ENCODE peak calls at places on chromosomes 7 and 10, in four cellular contexts. Z, B, P and U are unnamed samples.

GRCh38 chr7:81284576-81284975 is 365.7 kb upstream of the SEMA3C start:
- DNase-seq in B (no peak), Z (peak), P (no peak), U (no peak)

GRCh38 chr10:44334621-44335184 is 50.2 kb downstream of the CXCL12 start:
- DNase-seq in B (peak), P (no peak), Z (no peak), U (no peak)

GRCh38 chr7:115924398-115924797 is 106.2 kb downstream of the TFEC start:
- DNase-seq in Z (no peak), B (no peak), P (no peak), U (no peak)

GRCh38 chr7:102985176-102985783 is 72.5 kb downstream of the LRRC17 start:
- DNase-seq in Z (no peak), P (no peak), B (no peak), U (no peak)

GRCh38 chr10:86663576-86664369 is 4.5 kb upstream of the LDB3 start:
- DNase-seq in P (no peak), B (no peak), Z (no peak), U (no peak)

GRCh38 chr7:151505433-151505832 is 14.3 kb downstream of the RHEB start:
- DNase-seq in Z (no peak), P (no peak), B (no peak), U (no peak)

GRCh38 chr10:93280699-93281366 is 201.3 kb downstream of the MYOF start:
- DNase-seq in Z (no peak), P (peak), B (no peak), U (no peak)

GRCh38 chr10:36381748-36382147 is 739.7 kb upstream of the FZD8 start:
- DNase-seq in B (no peak), P (no peak), Z (no peak), U (no peak)

GRCh38 chr10:25497281-25497680 is 322.5 kb downstream of the GPR158 start:
- DNase-seq in Z (peak), P (no peak), B (no peak), U (no peak)

GRCh38 chr7:30445770-30446169 is 32.8 kb downstream of the NOD1 start:
- DNase-seq in B (peak), P (peak), Z (no peak), U (peak)

GRCh38 chr10:11165591-11166543 is 148.2 kb downstream of the CELF2 start:
- DNase-seq in Z (peak), P (peak), B (peak), U (peak)

GRCh38 chr7:38542156-38542555 is 89.0 kb downstream of the AMPH start:
- DNase-seq in Z (no peak), B (no peak), P (no peak), U (no peak)

GRCh38 chr7:1458676-1459511 is at the start of gene MICALL2:
- DNase-seq in B (peak), P (no peak), Z (peak), U (peak)

GRCh38 chr7:121499526-121500123 is 103.5 kb upstream of the FAM3C start:
- DNase-seq in B (no peak), P (no peak), Z (no peak), U (no peak)

DNA sequence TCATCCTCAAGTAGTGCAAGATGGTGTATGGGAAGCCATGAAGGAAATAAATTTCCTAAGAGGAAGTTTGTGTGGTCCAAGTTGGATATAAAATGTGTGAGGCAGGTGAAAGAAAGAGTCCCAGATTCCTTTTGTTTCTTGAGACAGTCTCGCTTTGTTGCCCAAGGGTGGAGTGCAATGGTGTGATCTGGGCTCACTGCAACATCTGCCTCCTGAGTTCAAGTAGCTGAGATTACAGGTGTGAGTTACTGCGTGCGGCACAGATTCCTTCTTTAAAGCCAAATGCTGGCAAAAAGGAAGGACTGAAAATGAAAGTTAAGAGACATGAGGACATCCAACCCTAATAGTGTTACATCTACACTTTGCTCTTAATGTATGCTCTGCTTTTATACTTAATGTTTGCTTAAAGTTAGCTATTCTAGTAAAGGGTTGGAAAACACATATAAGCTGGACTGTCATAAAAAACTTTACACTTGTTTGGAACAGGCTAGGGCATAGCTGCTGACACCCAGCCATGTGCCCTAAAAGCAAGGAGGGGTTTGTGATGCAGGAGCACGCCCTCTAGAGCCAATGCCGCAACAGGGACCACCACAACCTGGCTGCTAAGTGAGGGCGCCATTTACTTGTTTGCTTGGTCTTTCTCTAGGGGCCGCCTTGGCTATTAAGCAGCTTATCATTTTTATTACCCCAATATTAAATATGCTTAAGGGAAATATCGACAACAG is 34.5 kb downstream of the CLEC2L start:
- DNase-seq in B (no peak), P (peak), Z (no peak), U (no peak)
- TF ChIP-seq CTCF in B (no peak), P (peak), Z (no peak), U (no peak)

DNA sequence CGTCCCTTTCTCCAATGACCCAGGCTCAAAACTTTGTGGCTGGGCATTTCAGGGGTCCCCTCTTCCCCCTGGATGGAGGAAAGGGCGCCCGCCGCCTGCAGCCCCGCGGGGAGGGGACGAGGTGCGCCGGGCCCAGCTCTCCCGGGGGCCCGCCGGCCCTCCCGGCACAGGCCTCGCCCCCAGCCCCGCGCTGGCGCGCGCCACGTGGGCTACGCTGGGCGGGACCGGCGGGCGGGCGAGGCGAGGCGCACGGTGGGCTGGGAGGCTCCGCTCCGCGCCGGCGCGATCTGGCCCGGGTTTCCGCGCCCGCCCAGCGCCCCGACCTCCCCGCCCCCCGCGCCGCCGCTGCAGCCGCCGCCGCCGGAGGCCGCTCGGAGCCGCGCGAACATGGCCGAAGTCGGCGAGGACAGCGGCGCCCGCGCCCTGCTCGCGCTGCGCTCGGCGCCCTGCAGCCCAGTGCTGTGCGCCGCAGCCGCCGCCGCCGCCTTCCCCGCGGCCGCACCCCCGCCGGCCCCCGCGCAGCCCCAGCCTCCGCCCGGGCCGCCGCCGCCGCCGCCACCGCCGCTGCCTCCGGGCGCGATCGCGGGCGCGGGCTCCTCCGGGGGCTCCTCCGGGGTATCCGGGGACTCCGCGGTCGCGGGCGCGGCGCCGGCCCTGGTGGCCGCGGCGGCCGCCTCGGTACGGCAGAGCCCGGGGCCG is at the start of gene FOXK1:
- DNase-seq in P (peak), Z (peak), B (peak), U (peak)
- TF ChIP-seq CTCF in P (no peak), Z (no peak), B (peak), U (no peak)

GRCh38 chr10:125640609-125641008 is 42.4 kb downstream of the TEX36 start:
- DNase-seq in Z (no peak), B (no peak), P (no peak), U (no peak)
- TF ChIP-seq CTCF in Z (no peak), B (no peak), P (peak), U (no peak)

GRCh38 chr10:104777086-104777799 is 136.2 kb downstream of the SORCS3 start:
- DNase-seq in Z (no peak), B (no peak), P (peak), U (no peak)
- TF ChIP-seq CTCF in Z (no peak), B (no peak), P (peak), U (no peak)

GRCh38 chr7:118250860-118251494 is 26.5 kb downstream of the ANKRD7 start:
- DNase-seq in Z (no peak), P (no peak), B (no peak), U (no peak)
- TF ChIP-seq CTCF in Z (peak), P (no peak), B (no peak), U (peak)

DNA sequence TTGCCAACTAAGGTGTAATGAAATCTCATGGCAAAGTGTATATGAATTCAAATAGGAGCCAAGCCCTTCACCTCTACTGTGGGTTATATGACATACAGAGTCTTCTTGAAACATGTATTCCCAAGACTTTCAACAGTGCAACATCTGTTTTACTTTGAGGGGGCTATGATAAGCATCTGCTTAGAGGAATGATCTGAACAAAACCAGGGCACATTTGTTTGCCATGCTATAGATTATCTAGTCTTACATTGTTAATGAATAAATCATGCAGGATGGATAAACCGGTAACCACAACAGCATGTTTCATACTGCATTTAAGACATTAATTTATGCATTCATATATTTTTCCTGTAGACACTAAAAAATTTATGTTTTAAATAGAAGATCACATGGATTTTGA is 1021.9 kb downstream of the LRMDA start:
- DNase-seq in B (no peak), P (no peak), Z (no peak), U (no peak)
- TF ChIP-seq CTCF in B (no peak), P (no peak), Z (no peak), U (no peak)

DNA sequence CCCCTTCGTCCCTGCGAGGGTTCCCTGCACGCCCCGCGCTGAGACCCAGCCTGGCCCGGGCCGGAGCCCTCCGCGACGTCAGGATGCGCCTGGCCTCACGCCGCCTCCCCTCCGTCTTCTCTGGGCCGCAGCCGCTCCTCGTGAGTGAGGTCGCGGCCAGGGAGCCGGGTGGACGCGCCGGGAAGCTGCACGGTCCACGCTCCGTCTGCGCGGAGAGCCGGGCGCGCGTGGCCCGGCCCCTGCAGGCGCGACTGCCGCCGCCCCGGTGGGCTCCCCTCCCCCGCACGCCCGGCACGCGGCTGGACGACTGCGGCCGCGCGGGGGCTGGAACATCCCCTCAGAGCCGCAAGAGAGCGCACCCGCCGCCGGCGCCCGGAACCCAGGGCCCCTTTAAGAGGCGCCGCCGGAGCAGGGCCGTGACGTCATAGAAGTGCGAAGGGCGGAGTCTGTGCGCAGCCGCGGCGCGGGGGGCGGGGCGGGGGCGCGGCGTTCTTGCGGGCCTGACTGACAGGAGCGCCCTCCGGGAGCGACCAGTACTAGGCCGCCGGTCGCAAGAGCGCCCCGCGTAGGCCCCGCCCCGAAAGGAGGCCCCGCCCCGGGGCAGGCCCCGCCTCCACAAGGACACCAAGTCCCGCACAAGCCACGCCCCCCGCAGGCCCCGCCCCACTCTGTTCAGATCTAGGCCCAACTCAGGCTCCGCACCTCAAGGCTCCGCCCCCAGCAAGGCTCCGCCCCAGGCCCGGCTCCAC is 449 bp upstream of the INPP5A start:
- DNase-seq in B (peak), P (peak), Z (peak), U (peak)
- TF ChIP-seq CTCF in B (peak), P (peak), Z (no peak), U (peak)

GRCh38 chr10:129332476-129332875 is 134.6 kb upstream of the MGMT start:
- DNase-seq in P (peak), Z (no peak), B (no peak), U (no peak)
- TF ChIP-seq CTCF in P (peak), Z (peak), B (peak), U (no peak)